ENCODE peak calls at places on chromosomes 5 and 9, in nine cellular contexts. S is neuronal stem cell; C is psoas muscle; N is mammary epithelial cell; I is cardiac muscle cell; X is CD8-positive, alpha-beta T cell; V is adrenal gland; Y is aorta; E is heart right ventricle. A is an unnamed sample.
A peak's percentile ranks its signal among the peaks of the same experiment; 100 is the strongest.

GRCh38 chr5:72451771-72452505 is 55.3 kb downstream of the ZNF366 start:
- DNase-seq in I (no peak), C (peak; percentile 77), X (no peak), Y (peak; percentile 87), E (peak; percentile 89), S (no peak), V (peak; percentile 62), N (no peak), A (no peak)

GRCh38 chr9:126869368-126869767 is 8.9 kb downstream of the ZBTB34 start:
- DNase-seq in C (no peak), S (no peak), X (no peak), N (no peak), Y (no peak), E (no peak), I (no peak), V (no peak), A (no peak)

GRCh38 chr5:53023969-53024368 is 34.8 kb downstream of the ITGA2 start:
- DNase-seq in Y (no peak), E (no peak), I (no peak), C (no peak), N (peak; percentile 87), X (no peak), S (no peak), V (peak; percentile 51), A (no peak)

GRCh38 chr9:111953444-111953843 is 56.8 kb downstream of the UGCG start:
- DNase-seq in I (no peak), E (no peak), S (no peak), N (no peak), C (no peak), V (no peak), X (no peak), Y (no peak), A (no peak)

GRCh38 chr5:112329429-112330090 is 89.5 kb downstream of the EPB41L4A start:
- DNase-seq in I (no peak), Y (no peak), S (no peak), E (no peak), V (no peak), C (no peak), N (no peak), X (no peak), A (no peak)

GRCh38 chr5:16812911-16813310 is 123.2 kb downstream of the MYO10 start:
- DNase-seq in N (peak; percentile 55), V (no peak), X (no peak), I (no peak), E (no peak), Y (peak; percentile 62), C (no peak), S (no peak), A (no peak)

GRCh38 chr9:111000202-111000601 is 38.1 kb downstream of the LPAR1 start:
- DNase-seq in I (no peak), S (no peak), Y (peak; percentile 49), N (no peak), E (no peak), X (no peak), V (no peak), C (no peak), A (peak; percentile 19)

GRCh38 chr9:109972026-109973005 is 192.3 kb downstream of the PALM2AKAP2 start:
- DNase-seq in Y (peak; percentile 53), V (no peak), I (no peak), X (no peak), C (no peak), E (no peak), N (no peak), S (no peak), A (peak; percentile 27)

GRCh38 chr9:82891321-82891720 is 171.6 kb downstream of the RASEF start:
- DNase-seq in V (no peak), N (no peak), X (no peak), S (no peak), Y (no peak), C (no peak), I (no peak), E (no peak), A (no peak)

GRCh38 chr9:124320062-124320973 is 62.6 kb downstream of the NEK6 start:
- DNase-seq in S (peak; percentile 45), Y (peak; percentile 73), I (peak; percentile 66), V (peak; percentile 72), C (peak; percentile 66), X (no peak), N (peak; percentile 30), E (peak; percentile 77), A (peak; percentile 22)

GRCh38 chr5:54621742-54622141 is 104.2 kb downstream of the SNX18 start:
- DNase-seq in S (no peak), Y (no peak), C (no peak), X (no peak), I (no peak), E (no peak), N (no peak), V (no peak), A (no peak)

GRCh38 chr5:3600106-3600997 is 4.7 kb downstream of the IRX1 start:
- DNase-seq in S (no peak), C (no peak), N (peak; percentile 51), I (peak; percentile 87), V (no peak), X (no peak), E (no peak), Y (no peak), A (no peak)

GRCh38 chr5:56862909-56863308 is 46.5 kb upstream of the SETD9 start:
- DNase-seq in V (no peak), E (no peak), X (no peak), Y (no peak), C (no peak), S (no peak), I (no peak), N (no peak), A (no peak)

DNA sequence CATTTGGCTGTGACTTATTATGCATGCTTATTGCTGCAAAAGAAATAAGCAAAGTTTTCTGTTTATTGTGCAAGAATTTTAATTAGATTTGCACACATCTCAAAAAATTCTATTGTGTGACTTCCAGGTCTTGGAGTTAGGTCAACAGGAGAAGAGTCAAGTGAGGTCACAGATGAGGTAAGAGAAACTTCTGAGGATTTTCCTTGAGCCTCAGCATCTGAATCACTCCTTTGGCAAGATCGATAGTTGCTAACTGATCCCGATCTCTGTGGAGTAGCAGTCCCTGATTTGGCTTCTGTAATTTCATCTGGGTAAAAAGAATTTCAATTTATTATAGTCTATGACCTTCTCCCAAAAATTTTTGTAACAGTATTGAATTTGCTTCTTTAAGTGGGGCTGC is 7.0 kb upstream of the TTC33 start:
- DNase-seq in E (no peak), C (no peak), V (peak; percentile 19), I (no peak), S (no peak), X (no peak), Y (no peak), N (no peak), A (no peak)
- H3K27ac ChIP-seq in E (no peak overlapping the region), C (no peak overlapping the region), V (no peak overlapping the region), I (no peak overlapping the region), S (no peak overlapping the region), X (no peak overlapping the region), Y (no peak overlapping the region), N (no peak overlapping the region), A (no peak overlapping the region)

DNA sequence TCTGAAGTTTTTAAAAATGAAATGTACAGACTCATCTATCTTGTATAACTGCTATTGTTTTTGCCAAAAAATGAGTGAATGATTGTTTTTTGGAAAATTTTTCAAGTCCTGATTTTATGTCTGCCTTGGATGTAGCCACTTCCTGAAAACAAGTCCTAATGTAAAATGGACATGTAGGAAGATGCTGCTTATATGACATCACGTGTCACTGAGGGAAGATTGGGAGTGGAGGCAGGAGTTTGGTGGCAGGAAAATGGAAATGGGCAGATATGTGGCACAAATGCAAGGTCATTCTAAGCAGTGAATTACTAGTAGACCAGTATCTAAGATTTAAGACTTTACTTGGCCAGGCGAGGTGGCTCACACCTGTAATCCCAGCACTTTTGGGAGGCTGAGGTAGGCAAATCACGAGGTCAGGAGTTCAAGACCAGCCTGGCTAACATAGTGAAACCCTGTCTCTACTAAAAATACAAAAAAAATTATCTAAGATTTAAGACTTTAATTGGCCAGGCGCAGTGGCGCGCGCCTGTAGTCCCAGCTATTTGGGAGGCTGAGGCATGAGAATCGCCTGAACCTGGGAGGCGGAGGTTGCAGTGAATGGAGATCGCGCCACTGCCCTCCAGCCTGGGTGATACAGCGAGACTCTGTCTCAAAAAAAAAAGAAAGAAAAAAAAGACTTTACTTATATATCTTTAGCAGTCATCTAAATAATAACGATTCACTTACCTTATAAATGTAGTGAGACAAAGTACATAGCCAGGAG is 3.4 kb downstream of the DAPK1 start:
- DNase-seq in S (no peak), N (no peak), Y (no peak), I (no peak), E (no peak), C (no peak), V (no peak), X (no peak), A (no peak)
- H3K27ac ChIP-seq in S (no peak overlapping the region), N (no peak overlapping the region), Y (no peak overlapping the region), I (no peak overlapping the region), E (no peak overlapping the region), C (no peak overlapping the region), V (peak overlapping the region; percentile 2), X (no peak overlapping the region), A (no peak overlapping the region)

GRCh38 chr5:168790691-168791230 is 211.6 kb upstream of the PANK3 start:
- DNase-seq in S (no peak), Y (no peak), V (no peak), I (no peak), X (no peak), C (no peak), E (no peak), N (no peak), A (no peak)

GRCh38 chr5:168792678-168793077 is 213.5 kb upstream of the PANK3 start:
- DNase-seq in S (no peak), V (no peak), E (no peak), N (no peak), Y (no peak), X (no peak), C (no peak), I (no peak), A (no peak)

GRCh38 chr5:168795943-168796342 is 216.8 kb upstream of the PANK3 start:
- DNase-seq in S (no peak), E (no peak), Y (no peak), C (no peak), X (no peak), I (no peak), N (no peak), V (no peak), A (no peak)

GRCh38 chr5:168796840-168797548 is 217.8 kb upstream of the PANK3 start:
- DNase-seq in I (no peak), Y (no peak), V (no peak), E (no peak), C (no peak), S (no peak), X (no peak), N (no peak), A (peak; percentile 27)

GRCh38 chr5:168793844-168794837 is 215.0 kb upstream of the PANK3 start:
- DNase-seq in C (no peak), X (no peak), N (peak; percentile 3), E (no peak), Y (peak; percentile 88), S (no peak), I (no peak), V (peak; percentile 93), A (no peak)
- H3K27ac ChIP-seq in C (no peak overlapping the region), X (no peak overlapping the region), N (no peak overlapping the region), E (no peak overlapping the region), Y (no peak overlapping the region), S (no peak overlapping the region), I (no peak overlapping the region), V (peak overlapping the region; percentile 89), A (peak overlapping the region; percentile 20)

DNA sequence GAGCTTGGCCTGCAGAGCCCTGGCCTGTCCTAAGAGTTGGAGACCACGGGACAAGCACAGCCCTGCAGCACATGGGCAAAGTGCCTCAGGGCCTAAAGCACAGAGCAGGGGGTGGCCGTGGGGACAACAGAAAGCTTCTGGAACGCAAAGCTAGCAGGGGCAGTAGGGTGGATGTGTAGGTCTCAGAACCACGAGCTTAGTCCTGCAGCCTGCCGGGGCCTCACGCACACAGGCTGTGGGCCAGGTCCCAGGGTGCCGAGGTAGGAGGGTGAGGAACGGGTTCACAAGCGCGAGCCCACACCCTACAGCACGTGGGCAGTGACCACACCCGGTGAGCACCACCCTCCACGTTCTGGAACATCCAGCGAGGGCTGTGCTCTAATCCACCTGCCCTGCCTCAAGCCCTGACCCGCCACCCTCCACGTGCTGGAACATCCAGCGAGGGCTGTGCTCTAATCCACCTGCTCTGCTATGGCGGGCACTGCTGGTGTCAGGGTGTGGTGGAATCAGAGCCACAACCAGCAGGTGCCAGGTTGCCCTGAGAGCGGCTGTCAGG is 9.3 kb downstream of the CLPTM1L start:
- DNase-seq in X (no peak), S (no peak), C (no peak), V (no peak), E (no peak), N (no peak), I (no peak), Y (peak; percentile 43), A (no peak)
- H3K27ac ChIP-seq in X (no peak overlapping the region), S (no peak overlapping the region), C (no peak overlapping the region), V (no peak overlapping the region), E (no peak overlapping the region), N (no peak overlapping the region), I (no peak overlapping the region), Y (no peak overlapping the region), A (no peak overlapping the region)